ENCODE peak calls at places on chromosomes 3 and 15, in eight cellular contexts. J, Z, V, S, F, O, T and M are unnamed samples.

GRCh38 chr15:25985179-25985578 is 122.1 kb upstream of the ATP10A start:
- DNase-seq in V (no peak), T (no peak), J (no peak), O (no peak), S (no peak), F (no peak), Z (no peak), M (no peak)

GRCh38 chr3:169241928-169242751 is 421.4 kb downstream of the MECOM start:
- DNase-seq in V (no peak), J (peak; percentile 42), F (peak; percentile 47), T (no peak), O (no peak), Z (peak; percentile 53), S (no peak), M (peak; percentile 70)

GRCh38 chr15:79541176-79541575 is 109.0 kb downstream of the MINAR1 start:
- DNase-seq in O (no peak), V (no peak), Z (no peak), T (no peak), F (no peak), J (no peak), S (no peak), M (no peak)

GRCh38 chr3:12895391-12896205 is 54.2 kb upstream of the RPL32 start:
- DNase-seq in T (no peak), V (no peak), J (no peak), S (no peak), F (no peak), Z (no peak), O (no peak), M (no peak)

GRCh38 chr15:30990451-30991300 is 752 bp downstream of the MTMR10 start:
- DNase-seq in O (no peak), F (no peak), Z (no peak), J (peak; percentile 74), T (no peak), V (no peak), S (no peak), M (no peak)

GRCh38 chr3:97958396-97958795 is 13.8 kb downstream of the RIOX2 start:
- DNase-seq in Z (no peak), S (no peak), F (no peak), V (no peak), J (no peak), O (no peak), T (no peak), M (no peak)

GRCh38 chr3:102089182-102089581 is 239.9 kb downstream of the NFKBIZ start:
- DNase-seq in S (no peak), O (peak; percentile 15), T (no peak), F (no peak), Z (no peak), V (no peak), J (no peak), M (no peak)

GRCh38 chr3:155960060-155960459 is 89.6 kb downstream of the GMPS start:
- DNase-seq in O (no peak), F (no peak), T (no peak), Z (no peak), S (no peak), J (no peak), V (no peak), M (no peak)

GRCh38 chr15:53976844-53977392 is 1.3 kb upstream of the UNC13C start:
- DNase-seq in V (no peak), T (no peak), O (peak; percentile 42), S (no peak), Z (no peak), F (peak; percentile 2), J (no peak), M (no peak)

GRCh38 chr3:169657351-169658124 is 6.0 kb downstream of the MECOM start:
- DNase-seq in T (no peak), F (no peak), V (no peak), Z (no peak), O (no peak), S (no peak), J (no peak), M (no peak)

GRCh38 chr3:10912784-10913183 is 79.8 kb upstream of the SLC6A1 start:
- DNase-seq in Z (no peak), S (no peak), J (no peak), F (no peak), T (no peak), V (no peak), O (no peak), M (no peak)

GRCh38 chr3:125261031-125261430 is 48.5 kb upstream of the SLC12A8 start:
- DNase-seq in Z (no peak), T (no peak), O (no peak), F (no peak), S (no peak), J (no peak), V (no peak), M (no peak)

GRCh38 chr3:81406318-81406717 is 355.1 kb downstream of the GBE1 start:
- DNase-seq in O (no peak), V (no peak), T (no peak), S (no peak), Z (no peak), F (no peak), J (no peak), M (no peak)

GRCh38 chr3:49410844-49411549 is 779 bp downstream of the RHOA start:
- DNase-seq in S (no peak), O (no peak), Z (no peak), J (peak; percentile 76), V (no peak), F (no peak), T (no peak), M (no peak)

GRCh38 chr3:33231755-33232465 is 13.3 kb upstream of the SUSD5 start:
- DNase-seq in O (no peak), T (no peak), J (no peak), V (no peak), Z (no peak), S (no peak), F (no peak), M (no peak)

GRCh38 chr3:115862099-115862498 is 238.8 kb downstream of the GAP43 start:
- DNase-seq in V (no peak), T (no peak), F (no peak), J (no peak), O (no peak), S (no peak), Z (no peak), M (no peak)

GRCh38 chr15:85693277-85693676 is 101.4 kb downstream of the KLHL25 start:
- DNase-seq in V (no peak), Z (no peak), F (no peak), J (no peak), O (no peak), S (no peak), T (no peak), M (no peak)

GRCh38 chr3:45132568-45133211 is 13.5 kb downstream of the CDCP1 start:
- DNase-seq in Z (no peak), J (no peak), O (no peak), S (no peak), F (no peak), V (no peak), T (no peak), M (no peak)

GRCh38 chr3:45367451-45367850 is 20.9 kb upstream of the LARS2 start:
- DNase-seq in F (no peak), S (no peak), O (peak; percentile 16), Z (no peak), J (peak; percentile 44), T (no peak), V (no peak), M (no peak)

GRCh38 chr3:10978956-10979355 is 13.6 kb upstream of the SLC6A1 start:
- DNase-seq in V (no peak), T (no peak), J (no peak), Z (no peak), S (no peak), F (no peak), O (no peak), M (no peak)

GRCh38 chr3:119662604-119663377 is 2.4 kb upstream of the POPDC2 start:
- DNase-seq in J (no peak), S (no peak), O (no peak), F (no peak), Z (no peak), T (no peak), V (no peak), M (no peak)

GRCh38 chr3:73511555-73511954 is 113.2 kb downstream of the PDZRN3 start:
- DNase-seq in Z (no peak), S (no peak), J (no peak), O (no peak), V (no peak), T (no peak), F (no peak), M (no peak)
- H3K4me1 ChIP-seq in Z (peaks cover 7% of the 10 kb centered on the region), S (no peaks in the 10 kb centered on the region), J (peaks cover 11% of the 10 kb centered on the region), O (peaks cover 3% of the 10 kb centered on the region), V (no peaks in the 10 kb centered on the region), T (peaks cover 12% of the 10 kb centered on the region), F (peaks cover 19% of the 10 kb centered on the region), M (peaks cover 8% of the 10 kb centered on the region)

GRCh38 chr3:122982202-122983185 is 45.1 kb downstream of the SEMA5B start:
- DNase-seq in F (peak; percentile 54), J (no peak), O (peak; percentile 17), S (no peak), Z (no peak), T (peak; percentile 53), V (no peak), M (no peak)

GRCh38 chr3:122986790-122987189 is 40.8 kb downstream of the SEMA5B start:
- DNase-seq in Z (no peak), S (no peak), F (no peak), V (no peak), T (no peak), O (no peak), J (no peak), M (no peak)

GRCh38 chr3:122985539-122985938 is 42.0 kb downstream of the SEMA5B start:
- DNase-seq in S (no peak), V (no peak), O (no peak), Z (no peak), F (no peak), T (no peak), J (no peak), M (no peak)

GRCh38 chr3:122984650-122985049 is 42.9 kb downstream of the SEMA5B start:
- DNase-seq in J (no peak), F (no peak), O (no peak), Z (no peak), T (no peak), S (no peak), V (no peak), M (no peak)

DNA sequence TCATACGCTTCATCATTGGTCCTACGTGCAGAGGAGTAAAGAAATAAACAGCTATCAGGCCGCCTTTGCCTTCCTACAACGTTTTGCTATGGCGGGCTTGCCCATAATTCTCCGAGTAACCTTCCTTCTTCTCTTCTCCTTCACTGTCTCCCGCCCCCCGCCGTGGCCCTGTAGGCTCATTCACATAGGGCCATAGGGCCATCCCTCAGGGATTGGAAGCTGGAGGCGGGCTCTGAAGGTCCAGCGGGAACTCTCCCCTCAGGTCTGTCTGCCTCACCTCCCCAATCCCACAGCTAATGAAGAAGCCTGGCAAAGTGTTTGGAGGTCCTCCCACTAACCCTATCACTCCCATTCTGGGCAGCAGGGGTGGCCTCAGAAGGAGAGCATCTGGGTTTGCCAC is 43.6 kb downstream of the SEMA5B start:
- DNase-seq in F (no peak), O (no peak), Z (no peak), S (no peak), V (no peak), J (no peak), T (no peak), M (no peak)
- H3K4me3 ChIP-seq in F (no peak overlapping the region), O (no peak overlapping the region), Z (no peak overlapping the region), S (no peak overlapping the region), V (no peak overlapping the region), J (no peak overlapping the region), T (no peak overlapping the region), M (no peak overlapping the region)

GRCh38 chr3:165642761-165643432 is 194.3 kb downstream of the BCHE start:
- DNase-seq in S (no peak), T (peak; percentile 75), V (no peak), F (no peak), O (peak; percentile 87), Z (no peak), J (peak; percentile 85), M (no peak)
- H3K4me1 ChIP-seq in S (no peaks in the 10 kb centered on the region), T (peaks cover 4% of the 10 kb centered on the region), V (no peaks in the 10 kb centered on the region), F (no peaks in the 10 kb centered on the region), O (peaks cover 12% of the 10 kb centered on the region), Z (peaks cover 11% of the 10 kb centered on the region), J (peaks cover 13% of the 10 kb centered on the region), M (no peaks in the 10 kb centered on the region)

GRCh38 chr3:57594576-57594975 is 2.6 kb downstream of the ARF4 start:
- DNase-seq in S (no peak), F (no peak), Z (no peak), T (no peak), O (no peak), J (no peak), V (no peak), M (no peak)
- H3K4me3 ChIP-seq in S (no peak overlapping the region), F (peak overlapping the region; percentile 89), Z (peak overlapping the region; percentile 90), T (peak overlapping the region; percentile 91), O (peak overlapping the region; percentile 84), J (peak overlapping the region; percentile 100), V (peak overlapping the region; percentile 88), M (peak overlapping the region; percentile 94)